ENCODE peak calls at places on chromosomes 3 and 15, in ten cellular contexts. M, X, D, Z, N, W, B, K, E and O are unnamed samples.

GRCh38 chr3:160427832-160428424 is 21.7 kb downstream of the TRIM59 start:
- DNase-seq in K (no peak), W (no peak), B (no peak), D (no peak), Z (no peak), M (no peak), X (no peak), E (no peak), N (no peak), O (no peak)

GRCh38 chr15:29670266-29670665 is 152.0 kb downstream of the TJP1 start:
- DNase-seq in D (no peak), B (no peak), E (no peak), W (no peak), K (no peak), N (no peak), M (no peak), Z (no peak), X (no peak), O (no peak)

GRCh38 chr3:46628980-46629379 is 16.7 kb downstream of the FAM240A start:
- DNase-seq in D (no peak), K (no peak), N (no peak), M (no peak), E (no peak), W (no peak), B (peak), X (no peak), Z (no peak), O (no peak)

GRCh38 chr3:120496278-120496975 is 45.6 kb upstream of the FSTL1 start:
- DNase-seq in D (no peak), K (no peak), M (peak), X (no peak), N (no peak), Z (no peak), B (no peak), E (no peak), W (no peak), O (no peak)

GRCh38 chr3:24387493-24387892 is 107.2 kb downstream of the THRB start:
- DNase-seq in K (no peak), D (no peak), M (no peak), X (no peak), N (no peak), W (no peak), E (no peak), Z (no peak), B (no peak), O (no peak)

GRCh38 chr3:128491900-128492352 is 1.1 kb downstream of the GATA2 start:
- DNase-seq in E (no peak), Z (no peak), M (no peak), N (no peak), D (peak), W (no peak), B (no peak), K (no peak), X (no peak), O (no peak)

GRCh38 chr3:64796597-64796996 is 108.8 kb upstream of the ADAMTS9 start:
- DNase-seq in E (no peak), W (no peak), Z (no peak), K (no peak), N (no peak), M (no peak), D (no peak), X (no peak), B (no peak), O (no peak)

GRCh38 chr3:155753038-155753647 is 8.3 kb upstream of the PLCH1 start:
- DNase-seq in X (no peak), N (no peak), E (no peak), K (no peak), Z (no peak), D (no peak), W (no peak), M (peak), B (no peak), O (no peak)

GRCh38 chr3:191051037-191051436 is 148.0 kb upstream of the OSTN start:
- DNase-seq in E (no peak), W (peak), Z (no peak), M (peak), N (no peak), D (no peak), K (no peak), X (no peak), B (no peak), O (peak)

GRCh38 chr3:164848922-164849321 is 229.4 kb downstream of the SI start:
- DNase-seq in M (no peak), W (no peak), B (no peak), K (no peak), E (no peak), Z (no peak), X (no peak), N (no peak), D (no peak), O (no peak)

GRCh38 chr3:30440880-30441279 is 165.5 kb upstream of the TGFBR2 start:
- DNase-seq in X (no peak), D (no peak), M (no peak), N (no peak), W (no peak), B (no peak), K (no peak), E (no peak), Z (no peak), O (no peak)

GRCh38 chr15:63461230-63461629 is 43.2 kb upstream of the USP3 start:
- DNase-seq in M (no peak), N (no peak), K (peak), E (no peak), B (peak), X (peak), D (peak), W (no peak), Z (peak), O (no peak)

GRCh38 chr15:70375006-70375409 is 277.3 kb upstream of the TLE3 start:
- DNase-seq in X (no peak), D (peak), W (no peak), E (no peak), M (peak), K (no peak), B (no peak), Z (no peak), N (no peak), O (no peak)

GRCh38 chr3:155049959-155050358 is 30.2 kb upstream of the MME start:
- DNase-seq in W (no peak), D (no peak), Z (no peak), E (no peak), K (no peak), M (no peak), X (no peak), N (no peak), B (no peak), O (no peak)

GRCh38 chr3:126111126-126111551 is 27.2 kb upstream of the SLC41A3 start:
- DNase-seq in X (no peak), B (no peak), K (no peak), Z (no peak), N (no peak), D (no peak), M (no peak), W (no peak), E (no peak), O (no peak)

GRCh38 chr3:174330303-174330702 is 528.8 kb upstream of the NAALADL2 start:
- DNase-seq in D (no peak), N (no peak), X (no peak), Z (no peak), W (no peak), K (no peak), M (peak), E (no peak), B (no peak), O (no peak)

GRCh38 chr3:140828585-140828984 is 113.1 kb upstream of the SLC25A36 start:
- DNase-seq in Z (no peak), M (no peak), E (no peak), W (no peak), D (no peak), N (no peak), K (no peak), X (no peak), B (no peak), O (no peak)

GRCh38 chr3:175851541-175851940 is 992.4 kb downstream of the NAALADL2 start:
- DNase-seq in X (no peak), B (no peak), E (no peak), M (no peak), K (no peak), D (no peak), W (no peak), Z (no peak), N (no peak), O (no peak)

GRCh38 chr15:74789171-74789627 is 7.3 kb downstream of the CSK start:
- DNase-seq in X (no peak), Z (no peak), W (no peak), E (no peak), B (no peak), N (no peak), M (no peak), K (no peak), D (no peak), O (no peak)

GRCh38 chr15:63050737-63051700 is 8.5 kb downstream of the TPM1 start:
- DNase-seq in X (no peak), B (no peak), M (peak), E (no peak), K (no peak), N (no peak), W (no peak), Z (no peak), D (no peak), O (peak)

GRCh38 chr3:146431240-146431639 is 38.1 kb downstream of the PLSCR2 start:
- DNase-seq in W (no peak), E (no peak), M (no peak), N (no peak), D (no peak), X (no peak), Z (no peak), K (no peak), B (no peak), O (no peak)

GRCh38 chr3:46406786-46407611 is at the start of the genes CCR5AS and CCRL2:
- DNase-seq in M (no peak), W (no peak), N (no peak), Z (no peak), E (no peak), K (peak), D (no peak), B (no peak), X (no peak), O (no peak)

GRCh38 chr3:16069149-16069922 is 105.1 kb upstream of the GALNT15 start:
- DNase-seq in K (no peak), X (no peak), D (no peak), Z (no peak), B (no peak), E (no peak), M (peak), W (no peak), N (no peak), O (no peak)

GRCh38 chr3:125108833-125109540 is 53.2 kb upstream of the HEG1 start:
- DNase-seq in K (no peak), W (no peak), Z (no peak), E (no peak), N (no peak), D (no peak), M (no peak), X (no peak), B (no peak), O (no peak)

GRCh38 chr3:125024817-125025216 is 31.0 kb downstream of the HEG1 start:
- DNase-seq in D (no peak), M (no peak), Z (no peak), N (no peak), B (no peak), K (no peak), X (no peak), E (no peak), W (no peak), O (no peak)

GRCh38 chr3:48926425-48927392 is 8.1 kb downstream of the ARIH2 start:
- DNase-seq in N (no peak), X (no peak), D (no peak), E (peak), K (no peak), M (no peak), Z (no peak), B (no peak), W (no peak), O (no peak)

GRCh38 chr3:14324224-14324944 is 78.0 kb upstream of the SLC6A6 start:
- DNase-seq in Z (no peak), N (no peak), W (no peak), M (no peak), X (no peak), E (no peak), D (no peak), B (no peak), K (no peak), O (no peak)

GRCh38 chr3:138051946-138052802 is 42.2 kb downstream of the CLDN18 start:
- DNase-seq in X (no peak), N (peak), D (peak), Z (peak), M (no peak), E (no peak), B (no peak), W (peak), K (peak), O (peak)

GRCh38 chr3:76352069-76352847 is 566.9 kb upstream of the ZNF717 start:
- DNase-seq in K (no peak), X (no peak), D (no peak), B (no peak), W (no peak), Z (no peak), M (no peak), E (no peak), N (no peak), O (no peak)

GRCh38 chr15:96270581-96271172 is 59.8 kb upstream of the NR2F2 start:
- DNase-seq in E (no peak), N (no peak), Z (no peak), M (no peak), B (no peak), K (no peak), W (no peak), D (no peak), X (no peak), O (no peak)

GRCh38 chr3:36911990-36912804 is 32.7 kb downstream of the TRANK1 start:
- DNase-seq in D (no peak), Z (no peak), M (no peak), B (no peak), N (no peak), K (no peak), W (no peak), X (no peak), E (peak), O (no peak)

GRCh38 chr3:175383366-175383765 is 524.2 kb downstream of the NAALADL2 start:
- DNase-seq in B (no peak), X (no peak), M (no peak), D (no peak), E (no peak), N (no peak), Z (no peak), K (no peak), W (no peak), O (no peak)

GRCh38 chr3:43296565-43296964 is 10.2 kb downstream of the SNRK start:
- DNase-seq in Z (no peak), W (no peak), N (no peak), D (no peak), M (no peak), K (no peak), B (no peak), X (no peak), E (peak), O (no peak)

GRCh38 chr3:61158152-61158551 is 93.1 kb downstream of the FHIT start:
- DNase-seq in Z (no peak), B (no peak), K (no peak), N (no peak), D (no peak), M (no peak), X (no peak), W (no peak), E (no peak), O (no peak)

GRCh38 chr3:160869825-160870224 is 113.8 kb downstream of the PPM1L start:
- DNase-seq in K (no peak), Z (no peak), W (no peak), E (no peak), B (no peak), N (no peak), X (no peak), M (no peak), D (no peak), O (peak)

GRCh38 chr3:186787642-186788481 is 4.5 kb downstream of the EIF4A2 start:
- DNase-seq in Z (no peak), N (no peak), M (no peak), E (no peak), W (no peak), B (no peak), X (no peak), K (no peak), D (no peak), O (no peak)